ENCODE peak calls at places on chromosomes 13 and 19, in nine cellular contexts. P, C, N, Q, G, I, M, X and S are unnamed samples.

GRCh38 chr13:86870388-86870966 is 800.7 kb upstream of the SLITRK5 start:
- DNase-seq in P (no peak), C (no peak), N (no peak), Q (no peak), G (no peak), I (no peak), M (no peak), X (no peak), S (no peak)

GRCh38 chr13:26074706-26075105 is 22.9 kb upstream of the SHISA2 start:
- DNase-seq in P (no peak), C (no peak), N (no peak), Q (no peak), G (peak; percentile 15), I (no peak), M (no peak), X (no peak), S (no peak)

GRCh38 chr13:104796581-104796980 is 1730.4 kb upstream of the SLC10A2 start:
- DNase-seq in P (no peak), C (no peak), N (no peak), Q (no peak), G (no peak), I (no peak), M (no peak), X (no peak), S (no peak)

GRCh38 chr19:11168568-11168967 is 13.0 kb upstream of the SPC24 start:
- DNase-seq in P (no peak), C (no peak), N (no peak), Q (no peak), G (no peak), I (no peak), M (peak; percentile 49), X (no peak), S (no peak)

GRCh38 chr19:10520652-10521318 is 3.5 kb upstream of the S1PR5 start:
- DNase-seq in P (no peak), C (no peak), N (no peak), Q (no peak), G (no peak), I (no peak), M (no peak), X (no peak), S (peak; percentile 65)

GRCh38 chr13:24348385-24348784 is 39.0 kb downstream of the C1QTNF9 start:
- DNase-seq in P (no peak), C (no peak), N (no peak), Q (no peak), G (no peak), I (no peak), M (no peak), X (no peak), S (no peak)

GRCh38 chr19:43826787-43827754 is at the start of gene ZNF283:
- DNase-seq in P (peak; percentile 86), C (peak; percentile 89), N (peak; percentile 86), Q (peak; percentile 32), G (peak; percentile 92), I (peak; percentile 86), M (peak; percentile 83), X (peak; percentile 93), S (peak; percentile 96)

GRCh38 chr19:15371786-15372380 is 7.7 kb downstream of the AKAP8 start:
- DNase-seq in P (no peak), C (no peak), N (no peak), Q (no peak), G (no peak), I (no peak), M (no peak), X (peak; percentile 62), S (no peak)

GRCh38 chr13:91017031-91017668 is 330.3 kb upstream of the MIR17HG start:
- DNase-seq in P (no peak), C (no peak), N (no peak), Q (no peak), G (no peak), I (no peak), M (peak; percentile 40), X (no peak), S (no peak)

GRCh38 chr19:15180451-15181390 is 20.1 kb downstream of the NOTCH3 start:
- DNase-seq in P (no peak), C (no peak), N (no peak), Q (no peak), G (peak; percentile 35), I (no peak), M (no peak), X (peak; percentile 67), S (no peak)

GRCh38 chr13:114049026-114049425 is 75.2 kb upstream of the C13orf46 start:
- DNase-seq in P (peak; percentile 85), C (no peak), N (no peak), Q (no peak), G (no peak), I (no peak), M (no peak), X (peak; percentile 88), S (no peak)

GRCh38 chr13:75798353-75799245 is 162.5 kb downstream of the LMO7 start:
- DNase-seq in P (no peak), C (no peak), N (no peak), Q (no peak), G (no peak), I (no peak), M (no peak), X (no peak), S (no peak)

GRCh38 chr13:113493315-113493951 is 2.9 kb upstream of the DCUN1D2 start:
- DNase-seq in P (no peak), C (no peak), N (no peak), Q (no peak), G (no peak), I (no peak), M (peak; percentile 67), X (no peak), S (no peak)

GRCh38 chr19:12733369-12733896 is 1.1 kb downstream of the TRIR start:
- DNase-seq in P (peak; percentile 41), C (no peak), N (no peak), Q (no peak), G (no peak), I (no peak), M (peak; percentile 59), X (no peak), S (no peak)

GRCh38 chr13:100234524-100235136 is 145.7 kb downstream of the PCCA start:
- DNase-seq in P (no peak), C (no peak), N (no peak), Q (no peak), G (no peak), I (no peak), M (peak; percentile 14), X (no peak), S (no peak)

GRCh38 chr13:109246001-109246400 is 540.4 kb downstream of the IRS2 start:
- DNase-seq in P (no peak), C (no peak), N (no peak), Q (no peak), G (no peak), I (no peak), M (no peak), X (no peak), S (no peak)

GRCh38 chr19:50695251-50696064 is 24.1 kb downstream of the SHANK1 start:
- DNase-seq in P (no peak), C (no peak), N (no peak), Q (no peak), G (no peak), I (no peak), M (no peak), X (no peak), S (no peak)

GRCh38 chr19:18023596-18024212 is 15.7 kb downstream of the ARRDC2 start:
- DNase-seq in P (peak; percentile 99), C (peak; percentile 78), N (peak; percentile 96), Q (peak; percentile 45), G (peak; percentile 80), I (no peak), M (no peak), X (peak; percentile 95), S (peak; percentile 90)

GRCh38 chr13:74210693-74211393 is 76.6 kb upstream of the KLF12 start:
- DNase-seq in P (no peak), C (no peak), N (peak; percentile 9), Q (no peak), G (no peak), I (no peak), M (no peak), X (no peak), S (no peak)

GRCh38 chr19:17719730-17720486 is 628 bp downstream of the MAP1S start:
- DNase-seq in P (no peak), C (no peak), N (no peak), Q (no peak), G (no peak), I (no peak), M (no peak), X (peak; percentile 85), S (no peak)

GRCh38 chr19:40278361-40279045 is 6.6 kb downstream of the AKT2 start:
- DNase-seq in P (no peak), C (peak; percentile 9), N (no peak), Q (no peak), G (no peak), I (no peak), M (no peak), X (peak; percentile 54), S (no peak)
- TF ChIP-seq POLR2A in P (no peak), C (no peak), N (no peak), Q (no peak), G (no peak), I (no peak), M (no peak), X (no peak), S (no peak)

DNA sequence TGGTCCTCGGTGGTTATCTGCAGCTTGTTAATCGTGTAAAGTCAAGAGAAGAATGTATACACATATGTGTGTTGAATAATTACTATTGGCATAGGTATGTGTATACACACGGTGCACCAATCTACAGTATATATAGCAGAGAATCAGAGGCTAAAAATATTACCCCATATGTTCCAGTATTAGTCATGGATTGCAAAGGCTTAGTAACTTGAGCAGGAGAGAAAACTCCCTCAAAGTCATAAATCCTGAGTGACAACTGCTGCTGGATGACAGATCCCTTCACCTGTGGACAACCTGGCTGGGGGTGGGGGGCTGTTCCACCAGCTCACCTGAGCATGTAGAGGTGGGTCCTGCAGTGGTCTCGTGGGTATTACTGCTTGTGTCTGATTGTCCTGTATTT is 185.0 kb downstream of the ZNF536 start:
- DNase-seq in P (no peak), C (no peak), N (no peak), Q (no peak), G (no peak), I (no peak), M (no peak), X (peak; percentile 14), S (no peak)
- TF ChIP-seq CTCF in P (no peak), C (no peak), N (no peak), Q (no peak), G (no peak), I (no peak), M (no peak), X (no peak), S (no peak)

GRCh38 chr19:19201697-19202630 is 1.2 kb downstream of the NR2C2AP start:
- DNase-seq in P (no peak), C (no peak), N (no peak), Q (no peak), G (no peak), I (no peak), M (no peak), X (no peak), S (no peak)
- TF ChIP-seq POLR2A in P (no peak), C (no peak), N (no peak), Q (no peak), G (no peak), I (no peak), M (no peak), X (no peak), S (no peak)

GRCh38 chr13:27383104-27383921 is 41.1 kb upstream of the GTF3A start:
- DNase-seq in P (no peak), C (no peak), N (no peak), Q (no peak), G (no peak), I (no peak), M (no peak), X (no peak), S (no peak)
- TF ChIP-seq CTCF in P (no peak), C (no peak), N (no peak), Q (no peak), G (no peak), I (no peak), M (peak; percentile 8), X (no peak), S (no peak)